ENCODE peak calls at places on chromosomes 6 and 20, in ten cellular contexts. S is MCF 10A; X is AG09319; K is right cardiac atrium; I is left ventricle myocardium inferior; C is K562; N is epithelial cell of esophagus; T is upper lobe of right lung; O is H7; R is activated CD4-positive, alpha-beta T cell treated with anti-CD3 and anti-CD28 coated beads, Interleukin-2, amount 50 U/mL, for 1 hour. Y is an unnamed sample.

GRCh38 chr20:56995635-56996075 is 270.8 kb downstream of the BMP7 start:
- DNase-seq in S (peak; percentile 34), X (no peak), K (no peak), I (no peak), C (peak; percentile 44), N (peak; percentile 9), T (no peak), O (peak; percentile 92), R (no peak), Y (peak; percentile 72)

GRCh38 chr20:43584448-43585138 is 6.1 kb upstream of the IFT52 start:
- DNase-seq in S (peak; percentile 9), X (no peak), K (peak; percentile 17), I (no peak), C (no peak), N (no peak), T (peak; percentile 64), O (peak; percentile 30), R (no peak), Y (no peak)

GRCh38 chr6:2921520-2922115 is 18.5 kb upstream of the SERPINB9 start:
- DNase-seq in S (no peak), X (no peak), K (no peak), I (no peak), C (no peak), N (no peak), T (no peak), O (no peak), R (no peak), Y (no peak)

GRCh38 chr20:37880726-37881591 is 22.0 kb upstream of the VSTM2L start:
- DNase-seq in S (no peak), X (no peak), K (peak; percentile 82), I (peak; percentile 87), C (peak; percentile 71), N (peak; percentile 75), T (no peak), O (no peak), R (no peak), Y (peak; percentile 66)

GRCh38 chr20:30513050-30513628 is 744.3 kb upstream of the DEFB115 start:
- DNase-seq in S (no peak), X (no peak), K (no peak), I (no peak), C (no peak), N (no peak), T (no peak), O (peak; percentile 37), R (no peak), Y (no peak)

GRCh38 chr20:40844285-40844684 is 155.2 kb upstream of the MAFB start:
- DNase-seq in S (no peak), X (no peak), K (no peak), I (no peak), C (no peak), N (no peak), T (no peak), O (no peak), R (no peak), Y (no peak)

GRCh38 chr6:51684038-51684437 is 403.4 kb downstream of the PKHD1 start:
- DNase-seq in S (no peak), X (no peak), K (no peak), I (no peak), C (no peak), N (peak; percentile 2), T (no peak), O (no peak), R (no peak), Y (no peak)

GRCh38 chr6:73943930-73944652 is 248.1 kb downstream of the CD109 start:
- DNase-seq in S (no peak), X (no peak), K (no peak), I (no peak), C (no peak), N (no peak), T (no peak), O (no peak), R (no peak), Y (no peak)

GRCh38 chr6:83310046-83310445 is 116.9 kb downstream of the RWDD2A start:
- DNase-seq in S (no peak), X (no peak), K (no peak), I (no peak), C (no peak), N (no peak), T (no peak), O (no peak), R (no peak), Y (no peak)

GRCh38 chr20:16308754-16309153 is 264.5 kb downstream of the KIF16B start:
- DNase-seq in S (no peak), X (no peak), K (no peak), I (no peak), C (no peak), N (peak; percentile 47), T (no peak), O (no peak), R (no peak), Y (no peak)

GRCh38 chr6:39983193-39983592 is 48.9 kb upstream of the MOCS1 start:
- DNase-seq in S (no peak), X (no peak), K (no peak), I (no peak), C (no peak), N (no peak), T (no peak), O (no peak), R (no peak), Y (no peak)

GRCh38 chr6:79697430-79697829 is 66.3 kb downstream of the SH3BGRL2 start:
- DNase-seq in S (no peak), X (no peak), K (no peak), I (no peak), C (no peak), N (no peak), T (no peak), O (no peak), R (no peak), Y (no peak)

GRCh38 chr20:61887694-61888093 is 178.0 kb downstream of the TAF4 start:
- DNase-seq in S (no peak), X (no peak), K (peak; percentile 2), I (no peak), C (no peak), N (no peak), T (no peak), O (no peak), R (no peak), Y (no peak)

GRCh38 chr20:23141450-23142161 is 55.5 kb upstream of the CD93 start:
- DNase-seq in S (no peak), X (no peak), K (no peak), I (no peak), C (no peak), N (no peak), T (no peak), O (no peak), R (no peak), Y (no peak)

GRCh38 chr6:46011241-46012085 is 4.2 kb downstream of the CLIC5 start:
- DNase-seq in S (no peak), X (no peak), K (peak; percentile 18), I (peak; percentile 17), C (no peak), N (no peak), T (no peak), O (no peak), R (peak; percentile 41), Y (no peak)

GRCh38 chr6:9623985-9624384 is 790.9 kb downstream of the TFAP2A start:
- DNase-seq in S (no peak), X (no peak), K (no peak), I (no peak), C (no peak), N (no peak), T (no peak), O (no peak), R (no peak), Y (no peak)

GRCh38 chr6:13689511-13690256 is 22.0 kb downstream of the RANBP9 start:
- DNase-seq in S (no peak), X (no peak), K (no peak), I (no peak), C (no peak), N (no peak), T (no peak), O (no peak), R (no peak), Y (peak; percentile 63)

GRCh38 chr20:35344354-35344837 is 52.2 kb upstream of the FAM83C start:
- DNase-seq in S (peak; percentile 85), X (no peak), K (peak; percentile 76), I (peak; percentile 60), C (peak; percentile 93), N (peak; percentile 70), T (peak; percentile 67), O (no peak), R (no peak), Y (peak; percentile 45)

GRCh38 chr20:35849726-35850125 is 77.9 kb downstream of the PHF20 start:
- DNase-seq in S (no peak), X (no peak), K (no peak), I (no peak), C (no peak), N (no peak), T (no peak), O (no peak), R (no peak), Y (no peak)

Y was measured in PC-3.